ENCODE peak calls at places on chromosomes 12 and 14, in six cellular contexts. A, V, W, D, B and S are unnamed samples.

GRCh38 chr14:103527408-103528157 is 1.4 kb upstream of the TRMT61A start:
- DNase-seq in W (no peak), V (no peak), B (no peak), D (no peak), A (peak; percentile 76), S (no peak)

GRCh38 chr12:77493311-77493710 is 337.4 kb upstream of the NAV3 start:
- DNase-seq in B (no peak), W (no peak), V (no peak), A (no peak), D (no peak), S (no peak)

GRCh38 chr14:54805080-54805479 is 97.5 kb downstream of the GCH1 start:
- DNase-seq in W (no peak), V (no peak), A (no peak), D (no peak), B (peak; percentile 57), S (no peak)

GRCh38 chr14:30921788-30922187 is 47.4 kb downstream of the COCH start:
- DNase-seq in V (no peak), W (no peak), D (no peak), B (no peak), A (no peak), S (no peak)

GRCh38 chr12:53670308-53670707 is 5.6 kb downstream of the ATP5MC2 start:
- DNase-seq in D (no peak), W (no peak), B (no peak), A (no peak), V (no peak), S (no peak)

GRCh38 chr14:41925409-41925808 is 318.7 kb downstream of the LRFN5 start:
- DNase-seq in W (no peak), A (no peak), B (no peak), D (peak; percentile 28), V (peak; percentile 1), S (no peak)

GRCh38 chr12:89244536-89244935 is 107.8 kb downstream of the DUSP6 start:
- DNase-seq in A (no peak), W (no peak), B (no peak), V (no peak), D (no peak), S (no peak)

GRCh38 chr12:34625116-34625515 is 602.8 kb downstream of the ALG10 start:
- DNase-seq in B (no peak), W (peak; percentile 4), V (no peak), D (peak; percentile 29), A (no peak), S (no peak)

GRCh38 chr12:131911251-131911650 is 16.8 kb downstream of the ULK1 start:
- DNase-seq in V (no peak), D (no peak), A (peak; percentile 56), B (no peak), W (no peak), S (no peak)

GRCh38 chr14:88870777-88871176 is 46.3 kb downstream of the TTC8 start:
- DNase-seq in W (no peak), V (no peak), D (no peak), B (no peak), A (no peak), S (no peak)

GRCh38 chr12:15268927-15269552 is 47.8 kb upstream of the RERG start:
- DNase-seq in V (peak; percentile 51), W (peak; percentile 52), A (no peak), D (peak; percentile 64), B (no peak), S (peak; percentile 10)

GRCh38 chr12:6722863-6723262 is 983 bp upstream of the COPS7A start:
- DNase-seq in A (no peak), B (no peak), D (no peak), W (no peak), V (no peak), S (no peak)

GRCh38 chr12:58967551-58967950 is 47.2 kb upstream of the LRIG3 start:
- DNase-seq in B (no peak), D (no peak), A (no peak), V (no peak), W (no peak), S (no peak)

GRCh38 chr12:132550014-132550802 is 60.2 kb downstream of the LRCOL1 start:
- DNase-seq in A (no peak), D (no peak), V (no peak), B (no peak), W (no peak), S (peak; percentile 36)

GRCh38 chr12:52667509-52667908 is 12.7 kb downstream of the KRT1 start:
- DNase-seq in A (no peak), B (no peak), D (no peak), W (no peak), V (no peak), S (no peak)
- TF ChIP-seq CTCF in A (no peak), B (peak; percentile 38), D (peak; percentile 3), W (no peak), V (peak; percentile 4), S (no peak)

DNA sequence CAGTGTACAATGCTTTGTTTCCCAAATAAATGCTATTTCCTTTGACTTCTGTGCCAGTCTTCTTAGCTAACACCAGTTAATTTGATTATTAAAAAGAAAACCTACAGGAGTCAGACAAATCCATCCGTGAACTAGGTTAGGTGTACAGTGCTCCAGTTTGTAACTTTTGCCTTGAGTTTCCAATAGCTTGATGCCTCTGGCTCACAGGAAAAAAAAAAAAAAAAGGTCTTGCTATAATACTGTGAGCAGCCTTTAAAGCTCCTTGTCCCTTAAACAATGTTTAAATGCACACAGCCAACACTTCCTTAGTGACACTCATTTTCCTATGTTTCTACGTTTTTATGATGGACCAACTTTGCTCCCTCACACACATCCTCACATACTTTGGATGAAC is 71.8 kb upstream of the TMX1 start:
- DNase-seq in D (no peak), V (no peak), A (no peak), B (no peak), W (no peak), S (no peak)
- TF ChIP-seq CTCF in D (no peak), V (no peak), A (no peak), B (no peak), W (no peak), S (no peak)

DNA sequence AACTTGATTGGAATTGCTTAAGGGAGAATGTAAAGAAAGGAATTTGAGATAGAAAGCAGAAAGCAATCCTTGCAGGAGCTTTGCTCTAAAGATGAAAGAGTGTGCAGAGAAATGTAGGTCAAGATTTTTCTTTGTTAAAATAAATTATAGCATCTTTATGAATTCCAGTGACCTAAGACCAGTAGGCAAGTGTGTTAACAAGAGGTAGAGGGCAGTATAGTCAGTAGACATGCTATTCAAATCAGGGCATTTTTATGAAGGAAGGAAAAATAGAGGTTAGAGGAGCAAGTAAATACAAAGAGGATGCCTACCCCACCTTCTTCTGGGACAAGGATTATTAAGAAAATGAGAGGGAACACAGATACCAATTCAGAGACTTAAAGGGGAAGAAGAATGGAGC is 148.5 kb downstream of the PLCZ1 start:
- DNase-seq in A (no peak), W (no peak), B (no peak), V (no peak), D (no peak), S (no peak)
- TF ChIP-seq CTCF in A (no peak), W (no peak), B (no peak), V (no peak), D (no peak), S (no peak)

DNA sequence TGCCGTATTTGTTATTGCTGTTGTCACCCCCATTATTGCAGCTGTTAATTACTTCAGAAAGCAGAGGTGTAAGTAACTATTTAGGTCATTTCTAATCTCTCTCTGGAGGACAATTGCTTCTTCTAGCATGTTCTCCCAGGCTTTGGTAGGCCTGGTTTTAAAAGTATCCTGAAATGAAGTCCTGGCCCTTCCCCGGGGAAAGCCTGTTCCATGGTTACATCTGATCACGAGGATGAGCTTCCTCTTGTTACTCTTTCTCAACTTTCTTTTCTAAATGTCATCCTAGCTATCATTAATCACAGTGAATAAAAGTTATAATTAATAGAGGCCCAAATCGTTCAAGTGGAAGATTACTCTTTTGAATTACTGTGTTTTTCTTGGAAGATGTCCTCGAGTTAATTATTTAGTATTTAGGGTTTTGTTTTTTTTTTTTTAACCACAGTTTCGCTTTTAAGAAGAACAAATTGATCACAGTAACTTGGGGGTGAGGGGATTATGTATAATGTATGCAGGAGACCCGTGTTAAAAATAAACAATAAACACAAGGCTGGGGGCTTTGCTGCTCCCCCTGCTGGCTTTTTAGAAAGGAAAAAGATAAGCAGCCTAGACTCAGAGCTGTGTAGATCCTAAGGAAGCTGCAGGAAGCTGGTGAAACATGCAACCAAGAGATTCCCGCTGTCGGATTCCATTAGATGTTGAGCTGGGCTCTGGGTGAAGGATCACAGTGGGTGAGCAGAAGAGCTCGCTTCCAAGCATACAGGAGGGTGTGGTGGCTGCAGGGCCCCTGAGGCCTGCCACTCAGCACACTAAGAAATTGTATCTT is 420.1 kb downstream of the FUT8 start:
- DNase-seq in W (no peak), D (peak; percentile 5), B (no peak), V (no peak), A (no peak), S (no peak)
- TF ChIP-seq CTCF in W (no peak), D (peak; percentile 14), B (peak; percentile 16), V (peak; percentile 24), A (no peak), S (peak; percentile 55)

DNA sequence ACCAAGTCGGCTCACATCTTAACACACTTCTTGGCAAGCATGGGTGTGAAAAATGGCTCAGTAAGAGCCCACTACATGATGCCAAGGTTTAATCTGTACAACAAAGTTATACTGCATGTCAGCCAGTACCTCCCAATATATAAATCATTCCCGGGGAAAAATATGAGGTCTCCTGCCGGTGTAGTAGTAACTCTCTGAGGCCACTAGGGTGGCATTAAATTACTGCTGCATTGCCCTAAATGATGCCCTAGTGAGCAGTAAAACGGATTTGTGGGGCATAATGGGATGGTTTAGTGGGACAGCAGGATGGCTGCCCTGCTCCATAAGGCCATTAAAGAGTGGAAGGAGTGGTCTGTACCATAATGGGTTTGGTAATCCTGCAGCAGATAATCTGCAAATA is 267.7 kb downstream of the MED13L start:
- DNase-seq in W (no peak), D (peak; percentile 4), V (no peak), B (no peak), A (no peak), S (no peak)
- TF ChIP-seq CTCF in W (no peak), D (no peak), V (peak; percentile 43), B (peak; percentile 38), A (no peak), S (peak; percentile 53)